ENCODE peak calls at places on chromosomes 11 and 22, in five cellular contexts. O, D, N, A and M are unnamed samples.

GRCh38 chr11:10622957-10623787 is 54.7 kb upstream of the LYVE1 start:
- DNase-seq in D (no peak), A (no peak), N (no peak), O (no peak), M (no peak)

GRCh38 chr11:83158965-83159900 is 2.3 kb downstream of the PCF11 start:
- DNase-seq in D (no peak), A (no peak), O (no peak), N (no peak), M (no peak)

GRCh38 chr11:118607401-118608267 is at the start of gene PHLDB1:
- DNase-seq in N (peak), A (peak), D (peak), O (peak), M (peak)

GRCh38 chr11:126477526-126478275 is 122.2 kb downstream of the ST3GAL4 start:
- DNase-seq in O (no peak), A (no peak), D (no peak), N (no peak), M (no peak)

GRCh38 chr11:60955566-60955965 is 3.6 kb upstream of the SLC15A3 start:
- DNase-seq in D (no peak), O (no peak), N (no peak), A (no peak), M (no peak)

GRCh38 chr11:121067453-121067852 is 33.6 kb upstream of the TECTA start:
- DNase-seq in O (no peak), D (peak), A (no peak), N (no peak), M (no peak)

GRCh38 chr11:120130991-120131760 is 6.7 kb downstream of the TRIM29 start:
- DNase-seq in N (no peak), O (no peak), D (no peak), A (no peak), M (no peak)

GRCh38 chr11:106424111-106424510 is 346.6 kb downstream of the AASDHPPT start:
- DNase-seq in O (peak), N (no peak), A (no peak), D (peak), M (no peak)

GRCh38 chr11:96696736-96697135 is 306.9 kb downstream of the JRKL start:
- DNase-seq in D (no peak), O (no peak), N (no peak), A (no peak), M (no peak)

GRCh38 chr11:33829430-33830141 is 55.3 kb upstream of the FBXO3 start:
- DNase-seq in N (peak), A (peak), O (peak), D (peak), M (peak)

GRCh38 chr11:126491092-126491491 is 135.6 kb downstream of the ST3GAL4 start:
- DNase-seq in O (no peak), D (no peak), A (no peak), N (no peak), M (no peak)

GRCh38 chr11:121757480-121758125 is 304.8 kb upstream of the SORL1-AS1 start:
- DNase-seq in N (no peak), O (no peak), D (peak), A (no peak), M (no peak)

GRCh38 chr11:127369301-127369968 is 368.9 kb upstream of the KIRREL3 start:
- DNase-seq in O (no peak), A (no peak), N (no peak), D (no peak), M (no peak)

GRCh38 chr11:19027829-19028595 is 32.5 kb downstream of the MRGPRX2 start:
- DNase-seq in D (peak), N (no peak), A (no peak), O (peak), M (no peak)

GRCh38 chr11:36372101-36372767 is 76.1 kb downstream of the PRR5L start:
- DNase-seq in N (no peak), O (peak), D (peak), A (no peak), M (no peak)

GRCh38 chr11:75578977-75579376 is 16.9 kb downstream of the SERPINH1 start:
- DNase-seq in D (no peak), O (no peak), A (no peak), N (no peak), M (no peak)

GRCh38 chr11:112999518-112999917 is 38.3 kb downstream of the NCAM1 start:
- DNase-seq in N (no peak), D (no peak), O (no peak), A (no peak), M (no peak)

GRCh38 chr11:35947437-35947836 is 3.6 kb downstream of the LDLRAD3 start:
- DNase-seq in A (no peak), D (no peak), O (no peak), N (no peak), M (no peak)

GRCh38 chr22:35910926-35911325 is 117.7 kb downstream of the RBFOX2 start:
- DNase-seq in A (no peak), D (no peak), O (no peak), N (no peak), M (no peak)

GRCh38 chr11:7672960-7673723 is at the start of gene CYB5R2:
- DNase-seq in D (peak), O (no peak), N (peak), A (peak), M (no peak)

GRCh38 chr11:117786099-117786870 is 10.7 kb downstream of the DSCAML1 start:
- DNase-seq in O (no peak), D (no peak), N (no peak), A (no peak), M (no peak)

GRCh38 chr11:118897721-118898310 is 14.1 kb downstream of the CXCR5 start:
- DNase-seq in N (no peak), D (no peak), O (no peak), A (no peak), M (no peak)

GRCh38 chr22:45309422-45310227 is at the start of gene FAM118A:
- DNase-seq in D (peak), A (peak), O (peak), N (peak), M (peak)

GRCh38 chr22:31346733-31347250 is 646 bp upstream of the PATZ1 start:
- DNase-seq in A (peak), N (peak), O (peak), D (peak), M (no peak)

GRCh38 chr11:113118104-113118503 is 156.9 kb downstream of the NCAM1 start:
- DNase-seq in N (no peak), A (no peak), O (no peak), D (no peak), M (no peak)

GRCh38 chr11:102318469-102318868 is 1.2 kb downstream of the BIRC3 start:
- DNase-seq in A (no peak), O (no peak), D (no peak), N (no peak), M (no peak)

GRCh38 chr11:130785376-130786110 is 130.7 kb downstream of the SNX19 start:
- DNase-seq in N (peak), D (peak), O (peak), A (peak), M (no peak)

GRCh38 chr22:25366408-25366807 is 147.0 kb downstream of the CRYBB2 start:
- DNase-seq in N (no peak), O (no peak), A (no peak), D (no peak), M (no peak)

GRCh38 chr11:1761110-1761856 is 2.4 kb downstream of the CTSD start:
- DNase-seq in N (no peak), D (no peak), O (no peak), A (no peak), M (no peak)

DNA sequence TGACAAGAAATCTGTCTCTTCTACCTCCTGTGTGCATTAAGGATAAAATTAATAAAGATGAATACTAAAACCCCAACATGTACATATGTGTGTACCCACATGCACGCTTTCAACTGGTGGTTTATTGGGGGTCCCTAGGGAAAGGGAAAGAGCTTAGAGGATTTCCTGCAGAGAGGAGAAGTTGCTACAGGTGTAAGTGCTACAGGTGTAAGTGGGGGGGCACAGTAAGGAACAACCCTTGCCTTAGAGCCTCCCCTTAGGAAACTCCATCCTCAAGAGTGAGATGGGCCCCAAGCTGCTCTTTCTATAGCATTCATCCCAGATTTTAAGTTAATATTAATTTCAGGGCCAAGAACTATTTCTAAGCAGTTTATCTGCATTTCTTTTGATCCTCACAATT is 11.9 kb upstream of the ABCC8 start:
- DNase-seq in A (no peak), D (no peak), O (no peak), N (no peak), M (no peak)
- H2AFZ ChIP-seq in A (no peak), D (no peak), O (no peak), N (no peak), M (no peak)

GRCh38 chr11:77126861-77127673 is 979 bp upstream of the MYO7A start:
- DNase-seq in N (peak), D (peak), O (no peak), A (peak), M (peak)
- H3K27ac ChIP-seq in N (no peak), D (no peak), O (no peak), A (no peak), M (no peak)

GRCh38 chr22:33605686-33606085 is 314.6 kb downstream of the LARGE1 start:
- DNase-seq in O (no peak), A (no peak), D (no peak), N (peak), M (no peak)
- H2AFZ ChIP-seq in O (no peak), A (no peak), D (no peak), N (no peak), M (no peak)

GRCh38 chr11:114653148-114653547 is 25.2 kb upstream of the NXPE2 start:
- DNase-seq in N (no peak), O (no peak), A (no peak), D (no peak), M (no peak)

GRCh38 chr11:114650661-114651060 is 27.7 kb upstream of the NXPE2 start:
- DNase-seq in O (no peak), A (no peak), D (no peak), N (no peak), M (no peak)

GRCh38 chr11:114651145-114651718 is 27.1 kb upstream of the NXPE2 start:
- DNase-seq in A (no peak), D (no peak), O (no peak), N (no peak), M (peak)
- H3K27ac ChIP-seq in A (no peak), D (no peak), O (no peak), N (no peak), M (no peak)

GRCh38 chr22:49953027-49953679 is 7.4 kb upstream of the PIM3 start:
- DNase-seq in N (no peak), A (no peak), D (no peak), O (no peak), M (no peak)

GRCh38 chr22:49951986-49952896 is 8.3 kb upstream of the PIM3 start:
- DNase-seq in O (peak), N (no peak), A (no peak), D (peak), M (no peak)

GRCh38 chr22:49951001-49951677 is 9.4 kb upstream of the PIM3 start:
- DNase-seq in N (no peak), A (no peak), D (no peak), O (no peak), M (no peak)

GRCh38 chr22:49950396-49950994 is 10.1 kb upstream of the PIM3 start:
- DNase-seq in O (no peak), D (no peak), N (no peak), A (no peak), M (no peak)

DNA sequence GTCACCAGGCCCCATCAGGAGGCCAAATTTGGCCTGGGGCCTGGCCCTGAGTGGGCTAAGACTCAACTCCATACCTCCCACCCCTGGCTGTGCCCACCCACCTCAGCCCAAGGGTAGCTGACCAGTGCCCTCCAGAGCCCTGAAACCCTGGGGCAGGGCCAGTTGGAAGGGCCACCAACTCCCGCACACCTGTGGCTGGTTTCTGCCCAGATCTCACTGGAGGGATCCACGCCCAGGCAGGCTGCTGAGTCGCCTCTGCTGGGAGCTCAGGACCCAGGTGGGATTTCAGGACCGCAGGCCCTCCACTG is 8.9 kb upstream of the PIM3 start:
- DNase-seq in D (no peak), N (no peak), A (no peak), O (no peak), M (no peak)
- H2AFZ ChIP-seq in D (no peak), N (no peak), A (no peak), O (peak), M (no peak)

GRCh38 chr11:128500488-128500887 is 86.9 kb downstream of the ETS1 start:
- DNase-seq in N (no peak), O (peak), D (no peak), A (no peak), M (no peak)

GRCh38 chr11:128497057-128497957 is 90.1 kb downstream of the ETS1 start:
- DNase-seq in D (peak), O (peak), A (no peak), N (no peak), M (no peak)

GRCh38 chr11:128499613-128500213 is 87.6 kb downstream of the ETS1 start:
- DNase-seq in N (no peak), D (no peak), O (no peak), A (no peak), M (no peak)

GRCh38 chr11:128501008-128501407 is 86.3 kb downstream of the ETS1 start:
- DNase-seq in A (no peak), D (no peak), O (no peak), N (no peak), M (no peak)

DNA sequence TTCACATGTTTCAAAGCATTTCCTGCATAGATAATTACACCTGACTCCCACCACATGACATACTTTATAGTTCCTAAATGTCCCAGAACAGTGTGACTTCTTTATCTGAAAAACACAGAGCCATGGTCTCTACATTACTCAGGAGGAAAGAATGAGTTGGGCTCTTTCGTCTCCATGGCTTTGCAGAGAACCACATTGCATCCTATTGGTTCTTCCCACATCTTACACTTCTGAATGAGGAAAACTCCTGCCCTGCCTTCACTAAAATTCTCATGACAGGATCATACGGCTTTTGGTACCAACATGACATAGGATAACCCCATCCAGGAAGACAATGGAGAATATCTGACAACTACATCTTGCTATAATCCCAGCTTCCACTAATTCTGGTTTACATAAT is 88.5 kb downstream of the ETS1 start:
- DNase-seq in A (no peak), O (peak), N (no peak), D (no peak), M (no peak)
- H3K27ac ChIP-seq in A (no peak), O (peak), N (no peak), D (peak), M (peak)

DNA sequence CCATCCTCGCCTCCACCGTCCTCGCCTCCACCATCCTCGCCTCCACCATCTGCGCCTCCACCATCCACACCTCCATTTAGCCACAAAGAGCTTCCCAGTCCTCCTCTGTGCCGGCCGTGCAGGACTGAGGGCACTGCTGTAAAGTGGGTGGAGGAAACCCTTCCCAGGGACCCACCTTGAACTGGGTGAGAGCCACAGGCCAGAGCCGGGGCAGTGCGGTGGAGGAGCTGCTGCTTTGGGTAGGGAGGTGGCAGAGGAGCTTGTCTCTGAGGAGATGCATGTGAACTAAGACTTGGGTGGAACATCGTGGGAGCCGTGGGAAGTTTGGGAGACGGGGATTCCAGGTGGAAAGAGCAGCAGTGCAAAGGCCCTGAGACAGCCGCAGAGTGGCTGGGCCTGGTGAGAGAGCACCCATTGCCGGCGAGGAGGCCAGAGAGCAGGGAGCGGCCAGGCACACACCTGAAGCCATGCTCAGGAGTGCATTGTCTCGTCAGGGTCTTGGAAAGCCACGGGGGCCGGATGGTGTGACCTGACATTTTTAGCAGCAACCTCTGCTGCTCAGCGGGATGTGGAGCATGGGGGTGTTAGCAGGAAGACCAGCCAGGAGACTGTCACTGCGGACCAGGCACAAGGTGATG is 145.2 kb downstream of the TBC1D22A start:
- DNase-seq in O (no peak), N (no peak), A (no peak), D (no peak), M (no peak)
- H2AFZ ChIP-seq in O (no peak), N (no peak), A (no peak), D (no peak), M (no peak)

GRCh38 chr22:38125731-38126344 is 15.4 kb upstream of the BAIAP2L2 start:
- DNase-seq in O (no peak), A (no peak), D (no peak), N (no peak), M (no peak)
- H3K27ac ChIP-seq in O (no peak), A (no peak), D (no peak), N (no peak), M (no peak)